ENCODE peak calls at places on chromosome 21, in nine cellular contexts. One of them, this sample, is unnamed.

GRCh38 chr21:38965910-38966504 is 160.3 kb downstream of the ETS2 start:
- DNase-seq in T-helper 9 cell: no peak
- DNase-seq in activated CD4-positive, alpha-beta T cell treated with anti-CD3 and anti-CD28 coated beads, Interleukin-2, amount 50 U/mL, for 1 hour: no peak
- DNase-seq in T-helper 2 cell: no peak
- DNase-seq in AG08396: peak
- DNase-seq in COR-L47: peak
- DNase-seq in Caki2: peak
- DNase-seq in sigmoid colon: no peak
- DNase-seq in Right ventricle myocardium superior: no peak
- DNase-seq in this sample: no peak

GRCh38 chr21:38813554-38813953 is 7.8 kb downstream of the ETS2 start:
- DNase-seq in T-helper 9 cell: no peak
- DNase-seq in activated CD4-positive, alpha-beta T cell treated with anti-CD3 and anti-CD28 coated beads, Interleukin-2, amount 50 U/mL, for 1 hour: no peak
- DNase-seq in T-helper 2 cell: no peak
- DNase-seq in AG08396: no peak
- DNase-seq in COR-L47: peak
- DNase-seq in Caki2: no peak
- DNase-seq in sigmoid colon: no peak
- DNase-seq in Right ventricle myocardium superior: no peak
- DNase-seq in this sample: no peak

GRCh38 chr21:15669247-15669646 is 60.5 kb upstream of the USP25 start:
- DNase-seq in T-helper 9 cell: no peak
- DNase-seq in activated CD4-positive, alpha-beta T cell treated with anti-CD3 and anti-CD28 coated beads, Interleukin-2, amount 50 U/mL, for 1 hour: no peak
- DNase-seq in T-helper 2 cell: no peak
- DNase-seq in AG08396: peak
- DNase-seq in COR-L47: no peak
- DNase-seq in Caki2: no peak
- DNase-seq in sigmoid colon: no peak
- DNase-seq in Right ventricle myocardium superior: no peak
- DNase-seq in this sample: no peak

GRCh38 chr21:41600961-41601572 is 93.1 kb upstream of the TMPRSS2 start:
- DNase-seq in T-helper 9 cell: no peak
- DNase-seq in activated CD4-positive, alpha-beta T cell treated with anti-CD3 and anti-CD28 coated beads, Interleukin-2, amount 50 U/mL, for 1 hour: no peak
- DNase-seq in T-helper 2 cell: no peak
- DNase-seq in AG08396: no peak
- DNase-seq in COR-L47: no peak
- DNase-seq in Caki2: no peak
- DNase-seq in sigmoid colon: peak
- DNase-seq in Right ventricle myocardium superior: no peak
- DNase-seq in this sample: no peak

GRCh38 chr21:15330872-15331271 is 266.1 kb upstream of the NRIP1 start:
- DNase-seq in T-helper 9 cell: no peak
- DNase-seq in activated CD4-positive, alpha-beta T cell treated with anti-CD3 and anti-CD28 coated beads, Interleukin-2, amount 50 U/mL, for 1 hour: no peak
- DNase-seq in T-helper 2 cell: no peak
- DNase-seq in AG08396: no peak
- DNase-seq in COR-L47: no peak
- DNase-seq in Caki2: no peak
- DNase-seq in sigmoid colon: no peak
- DNase-seq in Right ventricle myocardium superior: no peak
- DNase-seq in this sample: no peak

GRCh38 chr21:41678944-41679343 is 87.9 kb downstream of the RIPK4 start:
- DNase-seq in T-helper 9 cell: no peak
- DNase-seq in activated CD4-positive, alpha-beta T cell treated with anti-CD3 and anti-CD28 coated beads, Interleukin-2, amount 50 U/mL, for 1 hour: no peak
- DNase-seq in T-helper 2 cell: no peak
- DNase-seq in AG08396: peak
- DNase-seq in COR-L47: peak
- DNase-seq in Caki2: peak
- DNase-seq in sigmoid colon: peak
- DNase-seq in Right ventricle myocardium superior: peak
- DNase-seq in this sample: no peak

GRCh38 chr21:45403133-45403824 is 1.7 kb upstream of the COL18A1 start:
- DNase-seq in T-helper 9 cell: no peak
- DNase-seq in activated CD4-positive, alpha-beta T cell treated with anti-CD3 and anti-CD28 coated beads, Interleukin-2, amount 50 U/mL, for 1 hour: no peak
- DNase-seq in T-helper 2 cell: no peak
- DNase-seq in AG08396: no peak
- DNase-seq in COR-L47: no peak
- DNase-seq in Caki2: no peak
- DNase-seq in sigmoid colon: peak
- DNase-seq in Right ventricle myocardium superior: peak
- DNase-seq in this sample: no peak

GRCh38 chr21:9839011-9839661 is 682.2 kb upstream of the TPTE start:
- DNase-seq in T-helper 9 cell: no peak
- DNase-seq in activated CD4-positive, alpha-beta T cell treated with anti-CD3 and anti-CD28 coated beads, Interleukin-2, amount 50 U/mL, for 1 hour: no peak
- DNase-seq in T-helper 2 cell: no peak
- DNase-seq in AG08396: peak
- DNase-seq in COR-L47: no peak
- DNase-seq in Caki2: no peak
- DNase-seq in sigmoid colon: peak
- DNase-seq in Right ventricle myocardium superior: peak
- DNase-seq in this sample: no peak

GRCh38 chr21:42650033-42650370 is 3.4 kb upstream of the PDE9A start:
- DNase-seq in T-helper 9 cell: no peak
- DNase-seq in activated CD4-positive, alpha-beta T cell treated with anti-CD3 and anti-CD28 coated beads, Interleukin-2, amount 50 U/mL, for 1 hour: no peak
- DNase-seq in T-helper 2 cell: no peak
- DNase-seq in AG08396: no peak
- DNase-seq in COR-L47: no peak
- DNase-seq in Caki2: no peak
- DNase-seq in sigmoid colon: peak
- DNase-seq in Right ventricle myocardium superior: peak
- DNase-seq in this sample: no peak